ENCODE peak calls at places on chromosomes 12 and 14, in five cellular contexts. One of them, this sample, is unnamed.
A peak's percentile ranks its signal among the peaks of the same experiment; 100 is the strongest.

GRCh38 chr12:102702447-102703114 is 214.5 kb downstream of the PAH start:
- DNase-seq in MM.1S: peak; percentile 69
- DNase-seq in SK-N-SH: peak; percentile 48
- DNase-seq in HAP-1: peak; percentile 55
- DNase-seq in transverse colon: peak; percentile 29
- DNase-seq in this sample: peak; percentile 49

GRCh38 chr12:121025442-121026226 is 9.3 kb upstream of the C12orf43 start:
- DNase-seq in HAP-1: no peak
- DNase-seq in MM.1S: no peak
- DNase-seq in transverse colon: peak; percentile 85
- DNase-seq in SK-N-SH: no peak
- DNase-seq in this sample: no peak

GRCh38 chr12:26971963-26972362 is 33.7 kb downstream of the FGFR1OP2 start:
- DNase-seq in transverse colon: no peak
- DNase-seq in SK-N-SH: no peak
- DNase-seq in HAP-1: no peak
- DNase-seq in MM.1S: peak; percentile 82
- DNase-seq in this sample: peak; percentile 19

GRCh38 chr14:40850191-40850590 is 756.5 kb upstream of the LRFN5 start:
- DNase-seq in MM.1S: no peak
- DNase-seq in SK-N-SH: no peak
- DNase-seq in HAP-1: no peak
- DNase-seq in transverse colon: no peak
- DNase-seq in this sample: no peak

GRCh38 chr12:100574262-100575074 is 984 bp downstream of the GAS2L3 start:
- DNase-seq in SK-N-SH: peak; percentile 54
- DNase-seq in MM.1S: no peak
- DNase-seq in HAP-1: peak; percentile 25
- DNase-seq in transverse colon: no peak
- DNase-seq in this sample: no peak

GRCh38 chr14:63200767-63201166 is 3.5 kb upstream of the RHOJ start:
- DNase-seq in HAP-1: no peak
- DNase-seq in transverse colon: no peak
- DNase-seq in MM.1S: no peak
- DNase-seq in SK-N-SH: no peak
- DNase-seq in this sample: no peak

GRCh38 chr14:68363841-68364711 is 428.8 kb downstream of the ZFP36L1 start:
- DNase-seq in SK-N-SH: no peak
- DNase-seq in HAP-1: no peak
- DNase-seq in MM.1S: no peak
- DNase-seq in transverse colon: peak; percentile 26
- DNase-seq in this sample: no peak

GRCh38 chr12:128258866-128259555 is 8.0 kb upstream of the TMEM132C start:
- DNase-seq in MM.1S: no peak
- DNase-seq in HAP-1: no peak
- DNase-seq in SK-N-SH: peak; percentile 40
- DNase-seq in transverse colon: no peak
- DNase-seq in this sample: no peak

GRCh38 chr14:101972126-101972785 is 7.9 kb downstream of the DYNC1H1 start:
- DNase-seq in MM.1S: no peak
- DNase-seq in HAP-1: peak; percentile 59
- DNase-seq in transverse colon: peak; percentile 83
- DNase-seq in SK-N-SH: peak; percentile 37
- DNase-seq in this sample: no peak

GRCh38 chr12:112266473-112266872 is 115.8 kb downstream of the HECTD4 start:
- DNase-seq in SK-N-SH: no peak
- DNase-seq in HAP-1: no peak
- DNase-seq in transverse colon: no peak
- DNase-seq in MM.1S: no peak
- DNase-seq in this sample: no peak

GRCh38 chr12:85821759-85822158 is 14.4 kb downstream of the RASSF9 start:
- DNase-seq in transverse colon: no peak
- DNase-seq in MM.1S: no peak
- DNase-seq in HAP-1: no peak
- DNase-seq in SK-N-SH: no peak
- DNase-seq in this sample: no peak

GRCh38 chr14:71228711-71229110 is 321.5 kb downstream of the PCNX1 start:
- DNase-seq in transverse colon: no peak
- DNase-seq in HAP-1: no peak
- DNase-seq in SK-N-SH: no peak
- DNase-seq in MM.1S: no peak
- DNase-seq in this sample: no peak

GRCh38 chr12:75712223-75712622 is 200.8 kb upstream of the KRR1 start:
- DNase-seq in HAP-1: no peak
- DNase-seq in transverse colon: no peak
- DNase-seq in MM.1S: no peak
- DNase-seq in SK-N-SH: no peak
- DNase-seq in this sample: no peak

GRCh38 chr12:56338643-56339422 is at the start of gene IL23A:
- DNase-seq in HAP-1: no peak
- DNase-seq in MM.1S: peak; percentile 93
- DNase-seq in SK-N-SH: no peak
- DNase-seq in transverse colon: peak; percentile 30
- DNase-seq in this sample: peak; percentile 76

GRCh38 chr12:51222461-51222860 is 4.6 kb upstream of the POU6F1 start:
- DNase-seq in MM.1S: no peak
- DNase-seq in transverse colon: no peak
- DNase-seq in HAP-1: no peak
- DNase-seq in SK-N-SH: no peak
- DNase-seq in this sample: no peak

GRCh38 chr12:57452181-57452936 is 2.7 kb upstream of the INHBE start:
- DNase-seq in MM.1S: no peak
- DNase-seq in SK-N-SH: no peak
- DNase-seq in transverse colon: no peak
- DNase-seq in HAP-1: no peak
- DNase-seq in this sample: no peak

GRCh38 chr12:57724003-57724935 is 14.3 kb downstream of the AGAP2 start:
- DNase-seq in HAP-1: no peak
- DNase-seq in SK-N-SH: no peak
- DNase-seq in transverse colon: no peak
- DNase-seq in MM.1S: no peak
- DNase-seq in this sample: no peak

GRCh38 chr12:49549735-49550710 is 11.2 kb downstream of the KCNH3 start:
- DNase-seq in HAP-1: no peak
- DNase-seq in SK-N-SH: peak; percentile 20
- DNase-seq in transverse colon: no peak
- DNase-seq in MM.1S: no peak
- DNase-seq in this sample: no peak

GRCh38 chr12:49548822-49549648 is 10.2 kb downstream of the KCNH3 start:
- DNase-seq in SK-N-SH: peak; percentile 38
- DNase-seq in MM.1S: no peak
- DNase-seq in HAP-1: no peak
- DNase-seq in transverse colon: peak; percentile 17
- DNase-seq in this sample: no peak

GRCh38 chr12:49547090-49547690 is 8.4 kb downstream of the KCNH3 start:
- DNase-seq in SK-N-SH: peak; percentile 13
- DNase-seq in transverse colon: no peak
- DNase-seq in MM.1S: no peak
- DNase-seq in HAP-1: no peak
- DNase-seq in this sample: no peak

GRCh38 chr12:49546481-49546880 is 7.7 kb downstream of the KCNH3 start:
- DNase-seq in MM.1S: no peak
- DNase-seq in SK-N-SH: peak; percentile 21
- DNase-seq in HAP-1: no peak
- DNase-seq in transverse colon: no peak
- DNase-seq in this sample: no peak

DNA sequence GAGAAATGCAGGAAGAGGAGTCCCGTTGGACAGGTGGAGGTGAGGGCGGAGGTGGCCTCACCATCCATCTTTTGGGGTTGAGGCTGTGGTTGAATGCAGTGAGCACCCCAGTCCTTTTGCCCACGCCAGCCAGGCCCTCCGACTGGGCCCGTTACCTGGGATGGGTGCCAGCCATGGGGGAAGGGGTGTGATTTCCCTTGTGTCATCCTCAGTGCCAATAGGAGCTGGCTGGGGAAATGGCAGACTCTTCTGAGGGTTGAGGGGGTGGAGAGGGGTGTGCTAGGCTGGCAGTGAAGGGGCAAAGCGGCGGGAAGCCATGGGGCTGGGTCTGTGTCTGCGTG is 9.6 kb downstream of the KCNH3 start:
- DNase-seq in MM.1S: no peak
- DNase-seq in transverse colon: no peak
- DNase-seq in HAP-1: no peak
- DNase-seq in SK-N-SH: peak; percentile 27
- DNase-seq in this sample: no peak
- H3K4me3 ChIP-seq in MM.1S: peak overlapping the region; percentile 22
- H3K4me3 ChIP-seq in transverse colon: no peak overlapping the region
- H3K4me3 ChIP-seq in HAP-1: no peak overlapping the region
- H3K4me3 ChIP-seq in SK-N-SH: no peak overlapping the region
- H3K4me3 ChIP-seq in this sample: no peak overlapping the region

DNA sequence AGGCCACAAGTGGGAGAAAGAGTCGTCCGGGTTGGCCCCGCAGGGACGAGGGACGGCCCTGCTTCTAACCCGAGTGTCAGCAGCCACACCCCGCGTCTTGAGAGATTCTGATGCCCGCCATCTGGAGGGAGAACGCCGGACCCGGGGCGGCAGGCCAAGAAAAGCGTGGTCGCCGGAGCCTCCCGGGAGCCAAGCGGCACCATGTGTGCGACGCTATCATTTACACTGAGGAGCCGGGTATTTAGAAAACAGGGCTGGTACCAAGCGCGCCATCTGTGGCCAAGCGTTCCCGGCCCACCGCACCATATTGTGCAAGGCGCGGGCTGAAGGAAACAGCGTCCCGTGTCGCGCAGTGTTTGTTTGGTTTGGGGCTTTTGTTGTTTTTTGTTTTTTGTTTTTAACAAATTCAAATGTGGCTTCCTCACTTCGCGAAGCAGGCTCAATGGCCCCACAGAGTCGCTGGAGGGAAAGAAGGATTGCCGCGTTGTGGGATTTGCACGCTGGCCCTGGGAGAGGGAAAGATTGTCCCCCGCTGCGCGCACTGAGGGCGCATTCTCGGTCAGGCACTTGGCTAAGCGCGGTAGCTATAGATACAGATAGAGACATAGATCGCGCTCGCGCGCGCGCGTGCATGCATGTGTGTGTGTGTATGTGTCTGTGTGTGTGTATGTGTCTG is 153.8 kb downstream of the BCL11B start:
- DNase-seq in HAP-1: no peak
- DNase-seq in MM.1S: no peak
- DNase-seq in transverse colon: no peak
- DNase-seq in SK-N-SH: peak; percentile 1
- DNase-seq in this sample: no peak
- H3K4me3 ChIP-seq in HAP-1: no peak overlapping the region
- H3K4me3 ChIP-seq in MM.1S: no peak overlapping the region
- H3K4me3 ChIP-seq in transverse colon: no peak overlapping the region
- H3K4me3 ChIP-seq in SK-N-SH: no peak overlapping the region
- H3K4me3 ChIP-seq in this sample: no peak overlapping the region

DNA sequence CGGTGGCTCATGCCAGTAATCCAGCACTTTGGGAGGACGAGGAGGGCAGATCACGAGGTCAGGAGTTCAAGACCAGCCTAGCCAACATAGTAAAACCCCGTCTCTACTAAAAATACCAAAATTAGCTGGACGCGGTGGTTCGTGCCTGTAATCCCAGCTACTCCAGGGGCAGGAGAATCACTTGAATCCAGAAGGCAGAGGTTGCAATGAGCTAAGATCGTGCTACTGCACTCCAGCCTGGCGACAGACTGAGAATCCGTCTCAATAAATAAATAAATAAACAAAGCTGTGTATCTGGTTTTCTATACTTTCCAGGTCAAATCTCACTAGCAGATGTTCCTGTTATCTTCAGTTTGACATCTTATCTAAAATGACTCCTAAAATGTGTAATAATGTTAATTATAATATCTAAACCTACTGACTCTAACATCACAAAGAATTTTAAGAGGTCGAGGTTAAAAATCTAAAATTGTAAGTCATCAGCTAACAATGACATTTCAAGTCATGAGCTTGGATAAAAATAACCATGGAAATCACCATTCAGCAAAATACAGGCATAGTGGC is 2.4 kb upstream of the SRP54 start:
- DNase-seq in transverse colon: no peak
- DNase-seq in MM.1S: no peak
- DNase-seq in SK-N-SH: no peak
- DNase-seq in HAP-1: no peak
- DNase-seq in this sample: no peak
- H3K4me3 ChIP-seq in transverse colon: no peak overlapping the region
- H3K4me3 ChIP-seq in MM.1S: peak overlapping the region; percentile 74
- H3K4me3 ChIP-seq in SK-N-SH: peak overlapping the region; percentile 83
- H3K4me3 ChIP-seq in HAP-1: peak overlapping the region; percentile 72
- H3K4me3 ChIP-seq in this sample: no peak overlapping the region

DNA sequence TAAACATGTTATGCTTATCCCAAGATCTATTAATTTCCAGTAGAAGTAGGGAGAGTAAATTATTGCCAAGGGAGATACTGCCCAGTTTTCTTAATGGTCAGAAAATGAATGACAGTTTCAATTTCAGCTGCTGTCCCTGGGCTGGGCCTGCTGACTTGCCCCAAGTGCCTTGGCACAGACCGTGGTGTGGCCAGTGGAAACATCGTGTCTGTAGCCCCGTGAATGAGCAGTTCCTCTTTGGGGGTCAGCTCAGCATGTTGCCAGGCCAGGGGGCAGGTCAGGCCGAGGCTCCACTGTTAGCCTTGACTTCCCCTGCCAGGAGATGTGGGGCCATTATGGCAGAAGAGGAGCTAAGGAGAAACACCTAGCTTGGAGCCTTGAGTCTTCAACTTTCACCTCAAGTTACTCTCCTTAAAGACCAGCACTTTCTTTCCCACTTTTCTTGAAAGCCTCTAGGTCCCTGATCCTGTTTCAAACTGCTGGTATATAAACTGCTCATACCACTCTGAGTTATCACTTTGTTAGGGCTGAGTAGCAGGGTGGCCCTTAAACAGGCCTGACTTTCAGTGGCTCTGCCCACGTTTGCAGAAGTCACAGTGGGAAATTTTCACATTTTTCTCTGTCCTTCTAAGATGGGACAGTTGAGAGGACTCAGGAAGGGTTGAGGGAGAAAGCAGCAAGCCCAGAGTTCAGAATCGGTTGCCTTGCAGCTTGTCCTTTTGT is 73.2 kb downstream of the SUSD6 start:
- DNase-seq in SK-N-SH: no peak
- DNase-seq in HAP-1: no peak
- DNase-seq in MM.1S: no peak
- DNase-seq in transverse colon: no peak
- DNase-seq in this sample: no peak
- H3K4me3 ChIP-seq in SK-N-SH: no peak overlapping the region
- H3K4me3 ChIP-seq in HAP-1: no peak overlapping the region
- H3K4me3 ChIP-seq in MM.1S: no peak overlapping the region
- H3K4me3 ChIP-seq in transverse colon: no peak overlapping the region
- H3K4me3 ChIP-seq in this sample: no peak overlapping the region

GRCh38 chr12:125185311-125185739 is 120.1 kb downstream of the AACS start:
- DNase-seq in SK-N-SH: no peak
- DNase-seq in HAP-1: no peak
- DNase-seq in MM.1S: no peak
- DNase-seq in transverse colon: no peak
- DNase-seq in this sample: no peak
- H3K4me3 ChIP-seq in SK-N-SH: no peak overlapping the region
- H3K4me3 ChIP-seq in HAP-1: peak overlapping the region; percentile 35
- H3K4me3 ChIP-seq in MM.1S: no peak overlapping the region
- H3K4me3 ChIP-seq in transverse colon: no peak overlapping the region
- H3K4me3 ChIP-seq in this sample: no peak overlapping the region

This sample was measured in Jurkat, Clone E6-1.